ENCODE peak calls at places on chromosomes 2 and 18, in seven cellular contexts. B is GM03348, A is nucleus accumbens, V is K562, Z is A673, S is heart right ventricle, H is HEK293T. O is an unnamed sample.

GRCh38 chr2:181887056-181887455 is 4.5 kb upstream of the ITPRID2 start:
- DNase-seq in B (no peak), S (no peak), V (no peak), A (no peak), H (no peak), Z (no peak), O (no peak)

GRCh38 chr18:58618822-58619553 is 9.9 kb downstream of the ALPK2 start:
- DNase-seq in Z (no peak), B (no peak), V (no peak), A (no peak), S (no peak), H (no peak), O (no peak)

GRCh38 chr2:10438688-10439087 is 9.4 kb downstream of the ODC1 start:
- DNase-seq in Z (no peak), H (no peak), V (peak), A (no peak), S (no peak), B (no peak), O (no peak)

GRCh38 chr18:76426738-76427305 is 68.2 kb downstream of the ZNF516 start:
- DNase-seq in S (no peak), A (no peak), V (peak), B (peak), Z (peak), H (peak), O (no peak)

GRCh38 chr2:241550616-241551580 is 7.6 kb upstream of the BOK start:
- DNase-seq in A (no peak), V (no peak), B (no peak), S (no peak), Z (no peak), H (no peak), O (no peak)

GRCh38 chr2:96391153-96391827 is 55.7 kb downstream of the NCAPH start:
- DNase-seq in A (no peak), V (no peak), H (no peak), S (no peak), B (no peak), Z (no peak), O (no peak)

GRCh38 chr18:34857310-34857709 is 147.2 kb downstream of the DTNA start:
- DNase-seq in S (no peak), V (no peak), B (no peak), H (no peak), A (no peak), Z (no peak), O (no peak)

GRCh38 chr2:230793573-230794359 is 71.0 kb upstream of the ITM2C start:
- DNase-seq in Z (no peak), B (peak), S (peak), V (no peak), H (no peak), A (peak), O (peak)

GRCh38 chr2:12222561-12222960 is 476.1 kb downstream of the LPIN1 start:
- DNase-seq in S (no peak), Z (no peak), A (no peak), H (no peak), B (no peak), V (no peak), O (no peak)

GRCh38 chr18:40810371-40810770 is 1144.7 kb upstream of the PIK3C3 start:
- DNase-seq in S (no peak), A (no peak), V (no peak), H (no peak), B (no peak), Z (no peak), O (no peak)

GRCh38 chr2:200901459-200902072 is 12.4 kb downstream of the NIF3L1 start:
- DNase-seq in A (peak), H (peak), S (peak), V (peak), B (peak), Z (peak), O (no peak)

GRCh38 chr2:217166241-217166640 is 306.4 kb upstream of the TNP1 start:
- DNase-seq in V (peak), B (peak), Z (peak), H (peak), A (no peak), S (peak), O (no peak)

GRCh38 chr2:60550151-60550983 is 3.1 kb downstream of the BCL11A start:
- DNase-seq in V (peak), S (peak), H (peak), A (peak), Z (peak), B (peak), O (peak)

GRCh38 chr2:96158554-96158940 is 13.3 kb upstream of the DUSP2 start:
- DNase-seq in B (no peak), Z (no peak), A (no peak), S (no peak), V (no peak), H (no peak), O (peak)

GRCh38 chr2:207409525-207409924 is 120.2 kb upstream of the CREB1 start:
- DNase-seq in V (peak), A (no peak), B (no peak), S (no peak), H (no peak), Z (no peak), O (no peak)

GRCh38 chr18:31424383-31424988 is 23.1 kb upstream of the DSG3 start:
- DNase-seq in V (peak), S (no peak), B (peak), H (peak), Z (peak), A (no peak), O (no peak)

GRCh38 chr2:101147971-101148370 is 3.2 kb downstream of the TBC1D8 start:
- DNase-seq in V (no peak), S (no peak), A (no peak), B (no peak), H (no peak), Z (no peak), O (no peak)

GRCh38 chr18:61803393-61803792 is 89.4 kb downstream of the RNF152 start:
- DNase-seq in H (no peak), S (no peak), V (no peak), A (no peak), Z (no peak), B (no peak), O (no peak)

GRCh38 chr2:48187503-48187902 is 281.2 kb upstream of the FBXO11 start:
- DNase-seq in B (no peak), Z (no peak), V (no peak), A (no peak), H (no peak), S (no peak), O (no peak)

GRCh38 chr2:209526541-209526940 is 102.7 kb downstream of the MAP2 start:
- DNase-seq in H (no peak), S (no peak), Z (peak), B (no peak), A (no peak), V (no peak), O (no peak)

GRCh38 chr2:127149384-127149783 is 42.4 kb upstream of the BIN1 start:
- DNase-seq in Z (peak), S (no peak), V (no peak), H (no peak), A (no peak), B (peak), O (no peak)